ENCODE peak calls at places on chromosomes 7 and 10, in ten cellular contexts. F, Y, I, S, W, K, D, A, Q and V are unnamed samples.

GRCh38 chr10:52805414-52806285 is 33.1 kb upstream of the MBL2 start:
- DNase-seq in F (no peak), Y (no peak), I (no peak), S (no peak), W (no peak), K (no peak), D (no peak), A (no peak), Q (no peak), V (no peak)

GRCh38 chr7:116672596-116673503 is 854 bp downstream of the MET start:
- DNase-seq in F (no peak), Y (no peak), I (no peak), S (no peak), W (no peak), K (no peak), D (no peak), A (no peak), Q (no peak), V (peak)

GRCh38 chr10:59624951-59625350 is 84.7 kb downstream of the SLC16A9 start:
- DNase-seq in F (no peak), Y (no peak), I (no peak), S (no peak), W (no peak), K (no peak), D (no peak), A (no peak), Q (no peak), V (no peak)

GRCh38 chr10:92544296-92544695 is 29.6 kb downstream of the IDE start:
- DNase-seq in F (no peak), Y (no peak), I (peak), S (no peak), W (no peak), K (no peak), D (no peak), A (no peak), Q (no peak), V (no peak)

GRCh38 chr7:5528071-5528814 is 104.6 kb upstream of the TNRC18 start:
- DNase-seq in F (no peak), Y (peak), I (peak), S (no peak), W (no peak), K (peak), D (peak), A (no peak), Q (peak), V (peak)

GRCh38 chr7:127338122-127338521 is 54.4 kb downstream of the ZNF800 start:
- DNase-seq in F (no peak), Y (no peak), I (no peak), S (no peak), W (no peak), K (no peak), D (no peak), A (no peak), Q (no peak), V (no peak)

GRCh38 chr10:28354552-28354951 is 51.7 kb upstream of the MPP7 start:
- DNase-seq in F (no peak), Y (no peak), I (no peak), S (no peak), W (no peak), K (no peak), D (no peak), A (no peak), Q (no peak), V (no peak)

GRCh38 chr7:111802194-111802785 is 240.0 kb upstream of the IMMP2L start:
- DNase-seq in F (no peak), Y (no peak), I (no peak), S (no peak), W (no peak), K (no peak), D (no peak), A (no peak), Q (no peak), V (no peak)